ENCODE peak calls at places on chromosomes 2 and 18, in four cellular contexts. One of them, this sample, is unnamed.

GRCh38 chr18:28267878-28268625 is 91.1 kb upstream of the CDH2 start:
- DNase-seq in A549: peak; percentile 5
- DNase-seq in GM12878: no peak
- DNase-seq in HepG2: no peak
- DNase-seq in this sample: no peak

GRCh38 chr2:223442874-223443273 is 159.3 kb downstream of the SCG2 start:
- DNase-seq in HepG2: no peak
- DNase-seq in GM12878: no peak
- DNase-seq in A549: no peak
- DNase-seq in this sample: no peak

GRCh38 chr18:48859311-48860275 is 91.2 kb downstream of the SMAD7 start:
- DNase-seq in HepG2: no peak
- DNase-seq in GM12878: no peak
- DNase-seq in A549: no peak
- DNase-seq in this sample: no peak

GRCh38 chr18:65769653-65770052 is 18.8 kb downstream of the CDH7 start:
- DNase-seq in GM12878: no peak
- DNase-seq in A549: no peak
- DNase-seq in HepG2: no peak
- DNase-seq in this sample: no peak

GRCh38 chr2:205675861-205676516 is 6.3 kb upstream of the NRP2 start:
- DNase-seq in HepG2: peak; percentile 60
- DNase-seq in GM12878: no peak
- DNase-seq in A549: peak; percentile 74
- DNase-seq in this sample: no peak

GRCh38 chr2:37713258-37713700 is 41.8 kb upstream of the CDC42EP3 start:
- DNase-seq in HepG2: no peak
- DNase-seq in A549: no peak
- DNase-seq in GM12878: peak; percentile 13
- DNase-seq in this sample: no peak

GRCh38 chr2:239475161-239476028 is 74.6 kb upstream of the HDAC4 start:
- DNase-seq in A549: no peak
- DNase-seq in HepG2: no peak
- DNase-seq in GM12878: no peak
- DNase-seq in this sample: no peak

GRCh38 chr2:161335626-161336025 is 27.4 kb downstream of the PSMD14 start:
- DNase-seq in A549: no peak
- DNase-seq in GM12878: no peak
- DNase-seq in HepG2: no peak
- DNase-seq in this sample: no peak

GRCh38 chr2:112724611-112725525 is 4.0 kb downstream of the NT5DC4 start:
- DNase-seq in A549: peak; percentile 51
- DNase-seq in GM12878: no peak
- DNase-seq in HepG2: peak; percentile 47
- DNase-seq in this sample: peak; percentile 63
- TF ChIP-seq CHD4 in A549: no peak
- TF ChIP-seq CHD4 in GM12878: no peak
- TF ChIP-seq CHD4 in HepG2: no peak
- TF ChIP-seq CHD4 in this sample: no peak

DNA sequence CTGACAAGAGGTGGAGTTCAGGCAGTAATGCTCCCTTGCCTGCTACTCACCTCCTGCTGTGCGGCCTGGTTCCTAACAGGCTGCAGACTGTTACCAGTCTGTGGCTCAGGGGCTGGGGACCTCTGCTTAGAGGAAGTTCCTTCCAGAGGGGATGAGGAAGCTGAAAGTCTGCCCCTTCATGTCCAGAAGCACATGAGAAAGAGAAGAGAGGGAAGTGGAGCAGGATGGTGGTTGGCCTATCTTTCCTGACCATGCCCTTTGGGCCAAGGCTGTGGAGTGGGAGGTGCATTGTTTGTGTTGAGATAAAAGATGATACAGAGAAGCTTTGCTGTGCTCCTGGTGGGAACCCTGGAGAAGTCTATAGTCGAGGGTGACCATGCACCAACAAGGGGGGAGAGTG is 112.5 kb downstream of the LPIN1 start:
- DNase-seq in GM12878: no peak
- DNase-seq in HepG2: no peak
- DNase-seq in A549: no peak
- DNase-seq in this sample: peak; percentile 46
- TF ChIP-seq CHD4 in GM12878: no peak
- TF ChIP-seq CHD4 in HepG2: no peak
- TF ChIP-seq CHD4 in A549: no peak
- TF ChIP-seq CHD4 in this sample: no peak

DNA sequence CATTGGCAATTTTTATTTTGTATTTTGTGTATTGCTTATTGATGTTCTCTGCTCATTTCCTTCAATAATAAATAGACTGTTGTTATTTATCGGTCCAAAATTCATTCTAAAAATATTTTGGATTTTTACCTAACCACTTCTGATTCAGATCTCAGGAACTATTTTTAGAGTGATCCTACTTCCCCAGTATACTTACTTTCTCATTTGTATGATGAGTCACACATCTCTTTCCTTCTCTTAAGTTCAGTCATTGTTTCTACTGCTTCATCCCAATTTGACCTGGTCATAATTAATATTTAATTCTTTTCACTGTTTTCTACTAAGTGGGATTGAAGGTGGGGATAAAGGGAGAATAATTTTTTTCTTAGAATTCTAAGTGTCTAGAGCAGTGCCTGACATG is 75.1 kb downstream of the AGPS start:
- DNase-seq in HepG2: no peak
- DNase-seq in A549: no peak
- DNase-seq in GM12878: no peak
- DNase-seq in this sample: no peak
- TF ChIP-seq CHD4 in HepG2: no peak
- TF ChIP-seq CHD4 in A549: no peak
- TF ChIP-seq CHD4 in GM12878: no peak
- TF ChIP-seq CHD4 in this sample: no peak

DNA sequence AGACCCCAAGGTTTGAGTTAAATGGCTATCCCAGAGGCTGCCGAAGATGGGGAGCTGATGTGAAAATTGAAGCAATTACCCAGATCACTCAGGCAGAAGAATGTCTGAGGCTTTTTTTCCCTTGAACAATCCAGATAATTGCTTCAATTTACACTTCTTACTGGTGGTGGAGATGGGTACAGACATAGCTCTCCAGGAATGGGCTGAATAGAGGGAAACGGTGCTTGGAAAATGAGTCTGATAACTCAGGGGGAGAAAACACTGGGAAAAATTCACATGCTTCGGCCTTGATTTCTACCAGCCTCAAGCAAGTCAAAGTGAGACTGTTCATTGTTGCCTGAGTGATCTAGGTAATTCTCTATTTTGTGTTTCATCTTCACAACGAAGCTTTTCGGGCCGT is 9.5 kb upstream of the KIF5C start:
- DNase-seq in A549: no peak
- DNase-seq in HepG2: no peak
- DNase-seq in GM12878: no peak
- DNase-seq in this sample: no peak
- TF ChIP-seq CHD4 in A549: no peak
- TF ChIP-seq CHD4 in HepG2: no peak
- TF ChIP-seq CHD4 in GM12878: no peak
- TF ChIP-seq CHD4 in this sample: no peak

DNA sequence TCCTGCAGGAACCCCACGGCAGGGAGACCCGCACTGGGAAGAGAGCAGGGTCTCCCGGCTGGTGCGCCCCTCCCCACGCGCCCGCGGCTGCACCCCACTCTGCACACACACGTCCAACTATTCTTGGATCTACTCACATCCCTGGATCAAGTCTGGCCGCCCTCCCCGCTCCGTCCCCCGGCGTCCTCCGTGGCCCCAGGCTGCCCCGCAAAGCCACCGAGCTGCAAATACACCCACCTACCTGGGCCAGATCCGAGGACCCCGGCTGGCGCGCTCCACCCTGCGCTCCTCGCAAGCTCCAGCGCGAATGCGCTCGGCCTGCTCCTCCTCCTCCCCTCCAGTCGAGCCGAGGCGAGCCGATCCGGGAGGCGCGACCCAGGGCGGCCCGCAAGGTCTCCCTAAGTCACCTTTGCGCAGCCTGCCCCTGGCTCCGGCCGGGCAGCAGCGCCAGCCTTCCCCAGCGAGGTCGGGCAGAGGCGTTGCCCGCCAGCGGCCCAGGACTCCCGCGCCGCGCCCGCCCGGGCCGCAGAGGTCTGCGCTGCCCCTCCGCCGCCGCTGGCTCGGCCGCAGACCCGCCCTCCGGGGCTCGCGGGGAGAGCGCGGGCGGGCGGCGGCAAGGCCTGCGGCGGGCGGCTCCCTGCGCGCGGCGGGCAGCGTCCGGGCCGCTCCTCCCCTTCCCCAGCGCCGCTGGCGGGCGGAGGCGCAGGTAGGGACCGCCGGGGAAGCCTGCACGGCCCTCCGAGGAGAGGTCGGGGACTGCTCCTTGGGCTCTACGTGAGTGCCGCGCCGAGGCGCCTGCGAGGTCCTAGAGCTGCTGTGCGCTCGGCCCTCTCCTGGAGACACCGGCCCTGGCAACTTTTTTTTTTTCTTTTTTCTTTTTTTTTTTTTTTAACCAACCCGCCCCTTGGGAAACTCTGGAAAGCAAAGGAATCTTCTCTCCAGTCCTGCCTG is 126.0 kb downstream of the OSBPL1A start:
- DNase-seq in HepG2: peak; percentile 4
- DNase-seq in A549: peak; percentile 80
- DNase-seq in GM12878: no peak
- DNase-seq in this sample: no peak
- TF ChIP-seq CHD4 in HepG2: no peak
- TF ChIP-seq CHD4 in A549: no peak
- TF ChIP-seq CHD4 in GM12878: no peak
- TF ChIP-seq CHD4 in this sample: no peak